ENCODE peak calls at places on chromosomes 5 and 9, in four cellular contexts. One of them, this sample, is unnamed.

GRCh38 chr5:139676951-139677367 is 28.8 kb downstream of the CXXC5 start:
- DNase-seq in OCI-LY7: no peak
- DNase-seq in tibial artery: no peak
- DNase-seq in Panc1: no peak
- DNase-seq in this sample: no peak

GRCh38 chr9:4137755-4138154 is 162.1 kb downstream of the GLIS3 start:
- DNase-seq in tibial artery: no peak
- DNase-seq in OCI-LY7: no peak
- DNase-seq in Panc1: no peak
- DNase-seq in this sample: no peak

GRCh38 chr5:127851964-127852363 is 148.8 kb downstream of the CCDC192 start:
- DNase-seq in OCI-LY7: no peak
- DNase-seq in Panc1: no peak
- DNase-seq in tibial artery: no peak
- DNase-seq in this sample: no peak

GRCh38 chr9:75891277-75892167 is 1.0 kb downstream of the PCSK5 start:
- DNase-seq in tibial artery: peak; percentile 63
- DNase-seq in OCI-LY7: no peak
- DNase-seq in Panc1: no peak
- DNase-seq in this sample: no peak

GRCh38 chr9:38020251-38021076 is 48.6 kb downstream of the SHB start:
- DNase-seq in OCI-LY7: no peak
- DNase-seq in tibial artery: no peak
- DNase-seq in Panc1: no peak
- DNase-seq in this sample: no peak

GRCh38 chr5:112880219-112880964 is 19.3 kb downstream of the SRP19 start:
- DNase-seq in Panc1: no peak
- DNase-seq in OCI-LY7: no peak
- DNase-seq in tibial artery: no peak
- DNase-seq in this sample: no peak

GRCh38 chr9:69089491-69089890 is 53.9 kb downstream of the FXN start:
- DNase-seq in OCI-LY7: no peak
- DNase-seq in tibial artery: no peak
- DNase-seq in Panc1: no peak
- DNase-seq in this sample: no peak

GRCh38 chr9:137813167-137813566 is 64.4 kb upstream of the CACNA1B start:
- DNase-seq in OCI-LY7: no peak
- DNase-seq in tibial artery: no peak
- DNase-seq in Panc1: no peak
- DNase-seq in this sample: no peak

GRCh38 chr5:152271420-152271819 is 133.7 kb downstream of the NMUR2 start:
- DNase-seq in tibial artery: no peak
- DNase-seq in Panc1: no peak
- DNase-seq in OCI-LY7: peak; percentile 11
- DNase-seq in this sample: peak; percentile 52

GRCh38 chr9:136955202-136955942 is 3.3 kb downstream of the LCN12 start:
- DNase-seq in Panc1: no peak
- DNase-seq in tibial artery: no peak
- DNase-seq in OCI-LY7: no peak
- DNase-seq in this sample: no peak

GRCh38 chr9:90998573-90998972 is 197.0 kb downstream of the SYK start:
- DNase-seq in tibial artery: no peak
- DNase-seq in Panc1: no peak
- DNase-seq in OCI-LY7: no peak
- DNase-seq in this sample: no peak

GRCh38 chr9:78049484-78049883 is 17.9 kb upstream of the GNAQ start:
- DNase-seq in Panc1: no peak
- DNase-seq in tibial artery: no peak
- DNase-seq in OCI-LY7: no peak
- DNase-seq in this sample: no peak

GRCh38 chr5:43627028-43627427 is 24.0 kb downstream of the NNT start:
- DNase-seq in Panc1: peak; percentile 58
- DNase-seq in OCI-LY7: peak; percentile 31
- DNase-seq in tibial artery: peak; percentile 28
- DNase-seq in this sample: peak; percentile 52

GRCh38 chr5:150590979-150591411 is 49.5 kb upstream of the SYNPO start:
- DNase-seq in tibial artery: no peak
- DNase-seq in OCI-LY7: no peak
- DNase-seq in Panc1: no peak
- DNase-seq in this sample: no peak

GRCh38 chr5:87151547-87151946 is 116.1 kb upstream of the RASA1 start:
- DNase-seq in tibial artery: no peak
- DNase-seq in OCI-LY7: no peak
- DNase-seq in Panc1: peak; percentile 45
- DNase-seq in this sample: no peak

GRCh38 chr5:17151686-17152085 is 65.7 kb upstream of the BASP1 start:
- DNase-seq in Panc1: no peak
- DNase-seq in tibial artery: no peak
- DNase-seq in OCI-LY7: no peak
- DNase-seq in this sample: no peak

GRCh38 chr5:116546033-116546742 is 28.4 kb downstream of the SEMA6A start:
- DNase-seq in Panc1: no peak
- DNase-seq in tibial artery: no peak
- DNase-seq in OCI-LY7: no peak
- DNase-seq in this sample: no peak

GRCh38 chr5:14215901-14216300 is 72.8 kb downstream of the TRIO start:
- DNase-seq in Panc1: no peak
- DNase-seq in OCI-LY7: no peak
- DNase-seq in tibial artery: no peak
- DNase-seq in this sample: no peak

GRCh38 chr5:56759521-56759920 is 55.8 kb upstream of the MAP3K1 start:
- DNase-seq in Panc1: no peak
- DNase-seq in OCI-LY7: no peak
- DNase-seq in tibial artery: no peak
- DNase-seq in this sample: peak; percentile 14

GRCh38 chr9:126756876-126757415 is 47.9 kb upstream of the ZBTB43 start:
- DNase-seq in OCI-LY7: no peak
- DNase-seq in Panc1: no peak
- DNase-seq in tibial artery: no peak
- DNase-seq in this sample: no peak

GRCh38 chr5:10912435-10912834 is 151.4 kb upstream of the DAP start:
- DNase-seq in Panc1: no peak
- DNase-seq in tibial artery: no peak
- DNase-seq in OCI-LY7: no peak
- DNase-seq in this sample: no peak

GRCh38 chr9:98410185-98410697 is 154.8 kb upstream of the TBC1D2 start:
- DNase-seq in OCI-LY7: peak; percentile 4
- DNase-seq in tibial artery: no peak
- DNase-seq in Panc1: no peak
- DNase-seq in this sample: peak; percentile 2

GRCh38 chr9:32177389-32177788 is 207.1 kb upstream of the ACO1 start:
- DNase-seq in tibial artery: no peak
- DNase-seq in OCI-LY7: no peak
- DNase-seq in Panc1: no peak
- DNase-seq in this sample: no peak

GRCh38 chr5:9622891-9623547 is 7.1 kb downstream of the TAS2R1 start:
- DNase-seq in OCI-LY7: no peak
- DNase-seq in tibial artery: no peak
- DNase-seq in Panc1: no peak
- DNase-seq in this sample: no peak

GRCh38 chr5:56479701-56480304 is 246.7 kb upstream of the ANKRD55 start:
- DNase-seq in OCI-LY7: peak; percentile 42
- DNase-seq in Panc1: no peak
- DNase-seq in tibial artery: no peak
- DNase-seq in this sample: no peak

GRCh38 chr9:73050062-73050814 is 97.4 kb upstream of the ALDH1A1 start:
- DNase-seq in OCI-LY7: no peak
- DNase-seq in Panc1: no peak
- DNase-seq in tibial artery: no peak
- DNase-seq in this sample: no peak

GRCh38 chr5:74251106-74252032 is 389.2 kb downstream of the ENC1 start:
- DNase-seq in tibial artery: peak; percentile 71
- DNase-seq in Panc1: no peak
- DNase-seq in OCI-LY7: peak; percentile 3
- DNase-seq in this sample: peak; percentile 24

GRCh38 chr9:120412425-120412951 is 167.5 kb downstream of the CDK5RAP2 start:
- DNase-seq in OCI-LY7: no peak
- DNase-seq in Panc1: no peak
- DNase-seq in tibial artery: no peak
- DNase-seq in this sample: no peak

GRCh38 chr9:128920381-128921058 is at the start of gene PHYHD1:
- DNase-seq in tibial artery: peak; percentile 87
- DNase-seq in Panc1: no peak
- DNase-seq in OCI-LY7: peak; percentile 87
- DNase-seq in this sample: no peak

GRCh38 chr9:29203216-29203930 is 1630.1 kb upstream of the C9orf72 start:
- DNase-seq in Panc1: no peak
- DNase-seq in tibial artery: no peak
- DNase-seq in OCI-LY7: no peak
- DNase-seq in this sample: no peak

GRCh38 chr9:129570450-129571297 is 50.2 kb downstream of the C9orf50 start:
- DNase-seq in tibial artery: peak; percentile 74
- DNase-seq in OCI-LY7: no peak
- DNase-seq in Panc1: no peak
- DNase-seq in this sample: peak; percentile 31

DNA sequence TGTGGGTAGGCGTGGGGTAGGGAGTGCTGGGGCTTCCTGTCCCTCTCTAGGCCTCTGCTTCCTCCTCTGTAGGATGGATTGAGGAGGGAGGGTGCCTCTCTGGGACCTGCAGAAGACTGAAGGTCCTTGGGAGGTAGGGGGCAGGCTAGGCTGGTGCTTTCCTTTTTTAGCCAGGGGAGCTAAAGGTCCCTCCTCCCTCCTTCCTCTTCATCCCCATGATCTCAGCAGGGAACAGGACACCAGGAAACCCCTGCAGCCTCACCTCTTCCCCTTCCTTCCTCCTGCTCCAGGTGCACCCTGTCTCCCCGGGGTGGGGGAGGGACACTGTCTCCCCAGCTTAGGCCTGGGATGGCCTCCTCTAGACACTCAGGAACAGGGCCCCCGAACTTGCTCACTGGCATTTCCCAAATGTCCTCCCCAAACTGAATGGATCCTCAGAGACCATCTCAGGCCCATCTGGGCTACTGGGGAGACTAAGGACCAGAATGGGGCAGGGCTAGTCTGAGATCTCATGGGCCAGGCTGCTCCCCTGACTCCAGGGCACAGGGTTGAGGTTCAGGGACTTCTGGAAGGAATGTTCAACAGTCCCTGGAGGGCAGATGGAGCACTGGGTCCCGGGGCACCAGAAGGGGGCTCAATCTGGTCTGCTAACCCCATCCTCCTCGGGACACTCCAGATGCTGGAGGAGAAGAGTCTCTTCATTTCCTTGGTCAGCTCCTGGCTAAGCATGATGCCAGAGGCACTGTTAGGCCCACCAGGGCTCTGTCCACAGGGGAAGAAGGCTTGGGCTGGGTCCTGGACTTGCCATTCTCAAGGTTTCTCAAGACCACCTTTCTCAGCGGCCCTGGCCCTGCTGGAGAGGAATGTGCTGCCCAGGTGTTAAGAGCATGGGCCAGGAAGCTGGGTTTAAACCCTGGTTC is 8.2 kb downstream of the SH2D3C start:
- DNase-seq in OCI-LY7: no peak
- DNase-seq in tibial artery: no peak
- DNase-seq in Panc1: no peak
- DNase-seq in this sample: no peak
- TF ChIP-seq CTCF in OCI-LY7: peak; percentile 18
- TF ChIP-seq CTCF in tibial artery: no peak
- TF ChIP-seq CTCF in Panc1: no peak
- TF ChIP-seq CTCF in this sample: no peak

GRCh38 chr9:36797471-36798220 is 225.0 kb downstream of the MELK start:
- DNase-seq in Panc1: no peak
- DNase-seq in tibial artery: no peak
- DNase-seq in OCI-LY7: no peak
- DNase-seq in this sample: no peak

GRCh38 chr9:36796671-36797419 is 224.2 kb downstream of the MELK start:
- DNase-seq in tibial artery: no peak
- DNase-seq in Panc1: no peak
- DNase-seq in OCI-LY7: no peak
- DNase-seq in this sample: no peak

GRCh38 chr9:36791204-36791948 is 218.7 kb downstream of the MELK start:
- DNase-seq in tibial artery: no peak
- DNase-seq in Panc1: no peak
- DNase-seq in OCI-LY7: no peak
- DNase-seq in this sample: no peak

GRCh38 chr9:36789886-36790285 is 217.2 kb downstream of the MELK start:
- DNase-seq in OCI-LY7: no peak
- DNase-seq in tibial artery: no peak
- DNase-seq in Panc1: no peak
- DNase-seq in this sample: peak; percentile 5

GRCh38 chr9:36793277-36793676 is 220.6 kb downstream of the MELK start:
- DNase-seq in tibial artery: no peak
- DNase-seq in Panc1: no peak
- DNase-seq in OCI-LY7: peak; percentile 41
- DNase-seq in this sample: no peak
- TF ChIP-seq CTCF in tibial artery: no peak
- TF ChIP-seq CTCF in Panc1: no peak
- TF ChIP-seq CTCF in OCI-LY7: peak; percentile 85
- TF ChIP-seq CTCF in this sample: no peak

GRCh38 chr5:103224894-103225246 is 33.7 kb upstream of the MACIR start:
- DNase-seq in OCI-LY7: no peak
- DNase-seq in Panc1: no peak
- DNase-seq in tibial artery: no peak
- DNase-seq in this sample: no peak
- TF ChIP-seq CTCF in OCI-LY7: no peak
- TF ChIP-seq CTCF in Panc1: peak; percentile 56
- TF ChIP-seq CTCF in tibial artery: no peak
- TF ChIP-seq CTCF in this sample: no peak

DNA sequence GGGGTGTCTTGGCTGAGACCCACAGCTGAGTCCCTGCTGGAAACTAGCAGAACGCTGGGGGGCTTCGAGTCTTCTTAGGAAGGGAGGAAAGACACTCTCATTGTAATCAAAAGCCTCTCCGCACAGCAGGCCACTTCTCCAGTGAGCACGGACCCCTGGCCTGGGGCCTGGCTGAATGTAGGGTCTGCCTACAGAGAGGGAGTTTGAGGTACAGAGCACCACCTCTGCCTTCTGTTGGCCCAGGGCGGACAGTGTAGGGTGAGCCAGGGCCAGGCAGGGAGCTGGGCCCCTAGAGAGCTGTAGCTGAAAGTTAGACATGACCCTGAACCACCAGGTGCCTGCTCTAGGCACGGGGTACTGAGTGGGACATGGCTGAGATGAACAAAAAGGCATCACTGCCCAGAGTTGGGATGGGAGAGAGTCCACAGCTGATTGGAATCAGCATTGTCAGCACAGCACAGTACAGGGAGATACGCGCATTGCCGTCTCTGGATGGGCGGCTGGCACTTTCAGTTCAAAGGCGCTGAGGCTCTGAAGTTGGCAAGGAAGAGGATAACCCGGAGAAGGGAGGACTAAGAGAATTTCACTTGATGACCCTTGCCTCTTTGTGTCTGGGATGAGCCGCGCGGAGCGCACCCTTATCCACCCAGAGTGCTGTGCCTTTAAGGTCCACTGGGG is 363 bp upstream of the SLC25A48 start:
- DNase-seq in Panc1: no peak
- DNase-seq in tibial artery: no peak
- DNase-seq in OCI-LY7: no peak
- DNase-seq in this sample: no peak
- TF ChIP-seq CTCF in Panc1: no peak
- TF ChIP-seq CTCF in tibial artery: peak; percentile 45
- TF ChIP-seq CTCF in OCI-LY7: peak; percentile 68
- TF ChIP-seq CTCF in this sample: no peak

GRCh38 chr9:124304285-124304684 is 46.5 kb downstream of the NEK6 start:
- DNase-seq in tibial artery: no peak
- DNase-seq in Panc1: no peak
- DNase-seq in OCI-LY7: no peak
- DNase-seq in this sample: no peak
- TF ChIP-seq CTCF in tibial artery: no peak
- TF ChIP-seq CTCF in Panc1: no peak
- TF ChIP-seq CTCF in OCI-LY7: no peak
- TF ChIP-seq CTCF in this sample: no peak

This sample was measured in Calu3.